ENCODE peak calls at places on chromosomes 12 and 14, in five cellular contexts. N, T, K, L and W are unnamed samples.

GRCh38 chr12:93039930-93040329 is 110.8 kb upstream of the EEA1 start:
- DNase-seq in L (no peak), N (no peak), K (no peak), T (no peak), W (no peak)

GRCh38 chr14:105885561-105886320 is 359.4 kb downstream of the TMEM121 start:
- DNase-seq in L (no peak), K (no peak), N (no peak), T (no peak), W (no peak)

GRCh38 chr14:93430319-93430801 is 379 bp upstream of the UNC79 start:
- DNase-seq in K (no peak), L (peak; percentile 0), T (peak; percentile 68), N (peak; percentile 30), W (no peak)

GRCh38 chr14:104505085-104506074 is 74.2 kb upstream of the C14orf180 start:
- DNase-seq in T (no peak), L (no peak), K (no peak), N (no peak), W (no peak)

GRCh38 chr12:67520611-67521010 is 127.9 kb upstream of the DYRK2 start:
- DNase-seq in K (no peak), L (no peak), T (no peak), N (peak; percentile 66), W (no peak)

GRCh38 chr12:9347328-9348127 is 139.3 kb upstream of the PZP start:
- DNase-seq in K (no peak), T (no peak), N (peak; percentile 77), L (peak; percentile 52), W (no peak)

GRCh38 chr14:54177861-54178591 is 218.8 kb upstream of the CDKN3 start:
- DNase-seq in K (no peak), N (peak; percentile 72), T (no peak), L (no peak), W (no peak)

GRCh38 chr14:56998728-56999127 is 188.4 kb upstream of the OTX2 start:
- DNase-seq in T (no peak), N (no peak), K (no peak), L (no peak), W (no peak)

DNA sequence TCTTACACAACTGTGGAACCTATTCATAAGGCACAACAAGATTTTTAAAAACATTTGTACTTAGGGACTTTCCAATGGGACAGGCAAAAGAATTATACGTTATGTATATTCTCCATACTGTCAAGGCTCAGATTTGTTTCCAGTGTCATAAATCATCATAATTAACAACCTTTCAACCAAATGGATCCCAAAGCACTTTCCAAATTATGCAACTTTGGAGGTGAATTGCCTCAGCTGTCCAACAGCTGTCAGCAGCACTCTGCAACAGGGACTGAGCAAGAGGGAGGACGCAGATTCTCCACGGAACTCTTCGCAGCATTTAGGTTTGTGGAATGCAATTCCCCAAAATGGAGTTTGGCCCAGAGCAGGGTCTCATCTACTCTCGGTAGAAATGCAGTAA is 186.6 kb downstream of the PAX9 start:
- DNase-seq in N (no peak), T (no peak), K (no peak), L (no peak), W (no peak)
- TF ChIP-seq CTCF in N (no peak), T (no peak), K (no peak), L (no peak), W (no peak)

DNA sequence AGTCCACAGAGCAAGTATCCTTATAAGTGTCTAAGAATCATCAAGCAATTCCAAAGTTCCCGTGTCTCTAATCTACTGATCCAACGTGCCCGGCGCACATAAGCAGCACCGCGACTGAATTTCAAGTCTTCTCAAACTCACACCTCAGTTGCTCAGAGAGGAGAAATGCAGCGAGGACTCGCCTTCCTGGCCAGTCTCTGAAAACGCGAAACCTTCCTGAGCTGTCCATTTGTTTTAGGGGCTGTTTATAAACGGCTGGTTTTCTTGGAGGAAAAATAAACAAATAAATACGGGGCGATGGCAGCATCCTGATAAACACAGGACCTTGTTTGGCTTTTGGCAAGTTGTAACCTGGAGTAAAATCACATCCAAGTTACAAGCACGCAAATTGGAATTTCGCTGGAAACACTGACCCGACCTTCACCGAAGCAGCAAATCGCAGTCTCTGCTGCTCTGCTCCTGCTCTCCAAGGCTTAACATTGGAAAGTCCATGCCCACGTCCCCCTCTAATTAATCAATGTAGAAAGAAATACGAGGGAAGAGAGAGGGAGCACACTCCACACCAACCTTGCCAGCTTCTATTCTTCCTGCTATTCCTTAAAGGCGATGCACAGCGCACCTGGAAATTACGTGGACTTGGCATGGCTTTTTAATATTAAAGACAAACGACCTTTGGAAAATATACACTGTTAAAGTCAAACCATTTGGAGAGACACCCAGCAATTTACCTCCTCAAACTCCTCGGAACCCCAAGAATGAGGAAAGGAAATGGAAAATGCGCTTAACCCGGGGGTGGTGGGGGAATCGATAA is 248.7 kb downstream of the APAF1 start:
- DNase-seq in N (no peak), T (no peak), L (no peak), K (no peak), W (no peak)
- H3K4me3 ChIP-seq in N (no peak overlapping the region), T (no peak overlapping the region), L (no peak overlapping the region), K (no peak overlapping the region), W (no peak overlapping the region)

GRCh38 chr12:127455347-127456265 is 811.4 kb upstream of the TMEM132C start:
- DNase-seq in L (no peak), K (no peak), T (no peak), N (peak; percentile 27), W (no peak)
- TF ChIP-seq CTCF in L (no peak), K (no peak), T (no peak), N (no peak), W (peak; percentile 38)

DNA sequence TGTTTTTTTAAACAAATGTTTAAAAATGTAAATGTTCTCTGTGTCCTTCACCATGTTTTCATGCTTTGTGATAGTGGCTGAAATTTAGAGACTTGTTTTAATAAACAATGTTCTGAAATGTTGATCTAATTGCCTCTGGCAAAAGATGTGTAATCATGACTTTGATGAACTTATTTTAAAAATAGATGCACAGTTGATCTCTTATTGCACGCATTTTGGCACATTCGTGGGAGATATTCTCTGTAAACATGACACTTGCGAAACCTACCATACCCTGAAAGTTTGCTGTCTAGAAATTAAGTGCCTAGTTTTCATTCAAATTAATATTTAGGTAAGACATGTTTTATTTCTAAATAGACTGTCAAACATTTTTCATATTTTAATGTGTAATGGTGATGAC is 119.7 kb upstream of the DNM1L start:
- DNase-seq in T (no peak), K (no peak), N (no peak), L (peak; percentile 46), W (no peak)
- H3K4me3 ChIP-seq in T (no peak overlapping the region), K (no peak overlapping the region), N (no peak overlapping the region), L (no peak overlapping the region), W (no peak overlapping the region)